ENCODE peak calls at places on chromosome 16, in six cellular contexts. T, C, N, Y, S and I are unnamed samples.

GRCh38 chr16:77414752-77415231 is 20.0 kb downstream of the ADAMTS18 start:
- DNase-seq in N (no peak), C (no peak), Y (peak), S (no peak), T (no peak), I (no peak)

GRCh38 chr16:888901-889570 is 81.7 kb downstream of the LMF1 start:
- DNase-seq in Y (no peak), N (no peak), C (no peak), S (no peak), T (no peak), I (no peak)

GRCh38 chr16:58028541-58029070 is 3.1 kb downstream of the MMP15 start:
- DNase-seq in Y (no peak), T (no peak), S (no peak), N (no peak), C (peak), I (no peak)

GRCh38 chr16:67542464-67542863 is 13.8 kb downstream of the RIPOR1 start:
- DNase-seq in N (no peak), T (peak), S (no peak), Y (peak), C (peak), I (peak)

GRCh38 chr16:1152123-1152638 is 725 bp upstream of the CACNA1H start:
- DNase-seq in N (peak), T (no peak), S (peak), Y (no peak), C (peak), I (no peak)

GRCh38 chr16:10992797-10993196 is 48.4 kb downstream of the CLEC16A start:
- DNase-seq in Y (peak), C (peak), S (no peak), T (no peak), N (no peak), I (no peak)

GRCh38 chr16:74752258-74752657 is 22.4 kb downstream of the FA2H start:
- DNase-seq in Y (no peak), N (no peak), T (no peak), C (no peak), S (no peak), I (no peak)

GRCh38 chr16:57485916-57486857 is at the start of gene DOK4:
- DNase-seq in C (peak), N (peak), Y (peak), S (peak), T (peak), I (peak)

GRCh38 chr16:3274947-3275346 is 8.3 kb upstream of the ZNF263 start:
- DNase-seq in C (no peak), N (no peak), S (no peak), Y (no peak), T (no peak), I (no peak)

GRCh38 chr16:49452108-49452507 is 78.5 kb downstream of the C16orf78 start:
- DNase-seq in S (no peak), N (no peak), Y (no peak), C (no peak), T (no peak), I (no peak)

GRCh38 chr16:19885456-19886060 is 910 bp upstream of the GPRC5B start:
- DNase-seq in Y (no peak), T (no peak), C (peak), N (no peak), S (no peak), I (no peak)

GRCh38 chr16:57591870-57592485 is 36.5 kb upstream of the ADGRG1 start:
- DNase-seq in Y (no peak), T (no peak), N (no peak), C (no peak), S (no peak), I (no peak)

GRCh38 chr16:29875206-29875605 is 12.2 kb upstream of the CDIPT start:
- DNase-seq in Y (no peak), T (no peak), S (no peak), C (no peak), N (no peak), I (no peak)

GRCh38 chr16:53091508-53092211 is 36.9 kb downstream of the CHD9 start:
- DNase-seq in Y (no peak), C (peak), T (no peak), N (peak), S (peak), I (peak)

GRCh38 chr16:78784773-78785172 is 685.3 kb downstream of the WWOX start:
- DNase-seq in N (no peak), S (no peak), Y (no peak), C (no peak), T (no peak), I (no peak)

GRCh38 chr16:55949518-55949917 is 74.3 kb upstream of the CES5A start:
- DNase-seq in N (no peak), C (no peak), Y (peak), S (no peak), T (no peak), I (no peak)

GRCh38 chr16:48963306-48963705 is 318.3 kb downstream of the CBLN1 start:
- DNase-seq in C (no peak), N (no peak), T (no peak), S (peak), Y (peak), I (no peak)

GRCh38 chr16:52597772-52598483 is 51.0 kb upstream of the TOX3 start:
- DNase-seq in S (no peak), N (peak), T (no peak), C (peak), Y (no peak), I (no peak)

GRCh38 chr16:66908116-66908515 is 10.6 kb downstream of the CDH16 start:
- DNase-seq in C (no peak), N (no peak), Y (no peak), T (no peak), S (no peak), I (no peak)

GRCh38 chr16:67923414-67924127 is 8.1 kb downstream of the CTRL start:
- DNase-seq in N (no peak), Y (no peak), T (no peak), C (no peak), S (no peak), I (no peak)

GRCh38 chr16:15495898-15496297 is 61.5 kb downstream of the BMERB1 start:
- DNase-seq in Y (no peak), C (no peak), S (no peak), N (no peak), T (no peak), I (no peak)

GRCh38 chr16:57178793-57179212 is 7.0 kb downstream of the PSME3IP1 start:
- DNase-seq in Y (no peak), S (no peak), C (peak), T (no peak), N (peak), I (no peak)

GRCh38 chr16:57648590-57649442 is 19.3 kb upstream of the ADGRG3 start:
- DNase-seq in S (peak), N (peak), Y (peak), T (peak), C (peak), I (peak)

GRCh38 chr16:3965781-3966582 is 85.5 kb upstream of the CREBBP start:
- DNase-seq in C (no peak), Y (no peak), T (no peak), S (no peak), N (no peak), I (no peak)

GRCh38 chr16:50806099-50807062 is 64.5 kb downstream of the CYLD start:
- DNase-seq in S (peak), Y (peak), T (peak), N (peak), C (peak), I (peak)

GRCh38 chr16:3182608-3183444 is 5.2 kb upstream of the OR1F1 start:
- DNase-seq in Y (peak), N (peak), C (peak), T (no peak), S (no peak), I (no peak)

GRCh38 chr16:82062645-82063058 is 27.6 kb downstream of the HSD17B2 start:
- DNase-seq in N (no peak), Y (no peak), T (no peak), C (no peak), S (peak), I (no peak)

GRCh38 chr16:67216612-67217490 is 10.1 kb upstream of the TMEM208 start:
- DNase-seq in Y (no peak), C (no peak), N (no peak), T (no peak), S (no peak), I (no peak)

GRCh38 chr16:88286301-88286923 is 96.3 kb upstream of the ZNF469 start:
- DNase-seq in T (no peak), Y (no peak), C (no peak), N (no peak), S (no peak), I (no peak)

GRCh38 chr16:66858740-66859396 is 14.7 kb downstream of the CA7 start:
- DNase-seq in T (no peak), N (no peak), C (no peak), Y (peak), S (no peak), I (no peak)

GRCh38 chr16:46929378-46930332 is 43.8 kb downstream of the DNAJA2 start:
- DNase-seq in Y (peak), S (peak), N (peak), T (peak), C (peak), I (peak)

GRCh38 chr16:85571813-85572619 is 41.1 kb upstream of the GSE1 start:
- DNase-seq in T (peak), C (no peak), Y (no peak), S (no peak), N (no peak), I (peak)

GRCh38 chr16:82368041-82368440 is 198.0 kb upstream of the MPHOSPH6 start:
- DNase-seq in S (peak), N (peak), Y (peak), T (no peak), C (peak), I (peak)

GRCh38 chr16:65069090-65069489 is 52.8 kb downstream of the CDH11 start:
- DNase-seq in C (no peak), N (no peak), S (no peak), Y (peak), T (no peak), I (no peak)

DNA sequence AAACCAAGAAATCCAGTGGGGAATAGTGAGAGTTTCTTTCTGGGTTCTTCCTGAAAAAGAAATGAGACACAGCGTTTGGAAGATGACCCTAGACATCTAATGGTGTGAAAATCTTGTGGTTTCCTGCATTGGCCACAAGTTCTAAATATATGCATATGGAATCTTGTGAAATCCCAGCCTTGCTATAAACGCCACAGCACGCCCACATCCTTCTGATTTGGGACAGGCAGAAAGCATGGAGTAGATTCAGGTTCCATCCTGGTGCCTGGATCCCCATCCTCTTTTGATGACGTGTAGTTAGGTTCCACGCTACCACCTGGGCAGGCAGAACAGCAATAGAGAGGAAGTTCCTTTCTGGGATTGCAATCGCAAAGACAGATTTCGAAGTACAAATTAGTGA is 37.4 kb downstream of the HS3ST4 start:
- DNase-seq in Y (no peak), N (no peak), T (no peak), C (no peak), S (no peak), I (no peak)
- H3K4me3 ChIP-seq in Y (no peak), N (no peak), T (no peak), C (no peak), S (no peak), I (no peak)

GRCh38 chr16:89906141-89907025 is 12.3 kb upstream of the MC1R start:
- DNase-seq in Y (no peak), C (no peak), N (no peak), T (no peak), S (no peak), I (no peak)

GRCh38 chr16:89903908-89904515 is 14.7 kb upstream of the MC1R start:
- DNase-seq in N (no peak), C (no peak), T (no peak), S (no peak), Y (no peak), I (no peak)

GRCh38 chr16:89907055-89907814 is 11.4 kb upstream of the MC1R start:
- DNase-seq in T (no peak), Y (no peak), S (no peak), N (no peak), C (no peak), I (no peak)

GRCh38 chr16:89904606-89905510 is 13.8 kb upstream of the MC1R start:
- DNase-seq in N (no peak), T (no peak), C (no peak), S (no peak), Y (no peak), I (no peak)

GRCh38 chr16:89905511-89906140 is 13.0 kb upstream of the MC1R start:
- DNase-seq in T (no peak), C (no peak), N (no peak), Y (no peak), S (no peak), I (no peak)
- TF ChIP-seq EZH2phosphoT487 in T (no peak), C (no peak), N (no peak), Y (no peak), S (no peak), I (no peak)

DNA sequence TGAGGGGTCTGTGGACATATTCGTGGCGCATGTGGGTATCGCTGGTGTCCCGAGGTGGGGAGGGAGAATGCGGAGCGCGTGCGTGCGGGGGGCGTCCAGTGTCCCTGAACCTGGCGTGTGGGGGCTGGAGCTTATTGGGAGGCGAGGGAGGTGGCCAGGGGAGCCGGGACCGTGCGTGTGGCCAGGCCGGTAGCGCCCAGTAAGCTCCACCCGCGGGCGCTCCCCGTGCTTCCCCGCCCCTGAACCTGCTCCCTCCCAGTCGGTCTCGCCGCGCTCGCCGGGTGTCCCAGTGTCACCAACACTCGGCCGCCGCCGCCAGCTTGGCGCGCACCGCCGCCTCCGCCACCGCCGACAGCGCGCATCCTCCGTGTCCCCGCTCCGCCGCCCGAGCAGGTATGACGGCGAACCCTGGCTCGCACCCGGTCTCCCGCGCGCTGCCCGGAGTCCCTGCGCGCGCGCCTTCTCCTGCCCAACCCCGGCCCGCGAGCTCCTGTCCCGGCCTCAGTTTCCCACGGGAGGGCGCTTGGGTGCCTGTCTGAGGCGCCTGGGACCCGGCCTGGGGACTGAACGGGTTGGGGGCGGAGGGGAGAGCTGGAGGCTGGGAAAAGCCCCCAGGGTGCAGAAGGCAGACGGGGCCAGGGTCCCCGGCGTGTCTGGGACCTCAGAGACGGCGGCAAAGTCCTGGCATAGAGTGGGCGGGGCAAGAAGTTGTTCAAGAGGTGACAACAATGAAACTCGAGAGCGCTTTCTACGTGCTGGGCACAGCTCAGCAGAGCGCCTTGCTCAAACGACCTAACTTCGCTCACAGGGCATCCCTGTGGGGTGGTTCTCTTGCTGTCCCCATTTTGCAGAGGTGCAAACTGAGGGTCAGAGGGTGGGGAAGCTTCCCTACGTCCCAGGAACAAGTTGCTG is at the start of gene SCNN1B:
- DNase-seq in T (peak), Y (peak), S (no peak), C (peak), N (peak), I (no peak)
- H3K4me3 ChIP-seq in T (peak), Y (peak), S (no peak), C (peak), N (peak), I (no peak)

GRCh38 chr16:72833491-72833890 is 214.4 kb downstream of the ZFHX3 start:
- DNase-seq in T (no peak), S (no peak), N (no peak), Y (no peak), C (no peak), I (no peak)

GRCh38 chr16:72834499-72834898 is 213.4 kb downstream of the ZFHX3 start:
- DNase-seq in S (no peak), T (no peak), N (no peak), Y (no peak), C (no peak), I (no peak)

GRCh38 chr16:72835041-72835440 is 212.9 kb downstream of the ZFHX3 start:
- DNase-seq in S (no peak), C (no peak), N (no peak), T (no peak), Y (no peak), I (no peak)

GRCh38 chr16:72833969-72834368 is 214.0 kb downstream of the ZFHX3 start:
- DNase-seq in Y (no peak), N (no peak), C (no peak), T (no peak), S (no peak), I (no peak)

DNA sequence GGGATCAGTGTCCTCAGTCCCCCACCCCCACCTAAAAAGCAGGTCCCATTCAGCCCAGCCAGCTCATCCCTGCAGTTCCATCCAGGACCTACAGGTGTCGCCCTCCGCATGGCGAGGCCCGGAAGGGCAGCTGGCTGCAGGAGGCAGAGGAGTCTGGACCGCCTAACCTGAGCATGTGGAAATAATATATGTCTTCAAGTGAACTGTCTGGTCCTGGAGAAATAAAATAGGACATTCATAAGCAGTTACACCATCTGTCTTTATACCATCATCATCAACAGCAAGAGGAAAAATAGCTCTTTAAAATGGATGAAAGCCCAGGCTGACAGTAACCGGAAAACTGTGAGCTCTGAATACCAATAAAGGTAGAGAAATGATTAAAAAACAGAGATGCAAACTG is 215.3 kb downstream of the ZFHX3 start:
- DNase-seq in T (peak), C (peak), S (peak), N (peak), Y (peak), I (peak)
- TF ChIP-seq EZH2phosphoT487 in T (no peak), C (no peak), S (no peak), N (no peak), Y (no peak), I (no peak)